ENCODE peak calls at places on chromosomes 6 and 20, in six cellular contexts. Y is gastrocnemius medialis, K is esophagus squamous epithelium, E is prostate gland, X is heart left ventricle, Q is HCT116. U is an unnamed sample.
A peak's percentile ranks its signal among the peaks of the same experiment; 100 is the strongest.

GRCh38 chr6:11273406-11274065 is 41.1 kb upstream of the NEDD9 start:
- DNase-seq in Y (no peak), K (no peak), E (no peak), X (no peak), Q (no peak), U (no peak)

GRCh38 chr6:18733921-18734550 is 346.9 kb downstream of the RNF144B start:
- DNase-seq in Y (no peak), K (no peak), E (no peak), X (no peak), Q (no peak), U (no peak)

GRCh38 chr6:100203391-100203790 is 209.4 kb upstream of the MCHR2 start:
- DNase-seq in Y (no peak), K (no peak), E (no peak), X (no peak), Q (peak; percentile 53), U (peak; percentile 1)

GRCh38 chr6:153058909-153059308 is 56.4 kb upstream of the MTRF1L start:
- DNase-seq in Y (no peak), K (no peak), E (no peak), X (no peak), Q (no peak), U (no peak)

GRCh38 chr6:9204171-9204570 is 768.8 kb upstream of the SLC35B3 start:
- DNase-seq in Y (no peak), K (no peak), E (no peak), X (no peak), Q (peak; percentile 56), U (peak; percentile 19)

GRCh38 chr6:28922004-28922840 is 1.6 kb downstream of the TRIM27 start:
- DNase-seq in Y (peak; percentile 57), K (no peak), E (no peak), X (no peak), Q (peak; percentile 62), U (no peak)

GRCh38 chr20:34798328-34798727 is 27.1 kb downstream of the NCOA6 start:
- DNase-seq in Y (no peak), K (no peak), E (no peak), X (no peak), Q (no peak), U (no peak)

GRCh38 chr6:1379026-1379809 is 10.2 kb upstream of the FOXF2 start:
- DNase-seq in Y (no peak), K (no peak), E (no peak), X (no peak), Q (no peak), U (no peak)

GRCh38 chr6:71727632-71728294 is 158.6 kb upstream of the RIMS1 start:
- DNase-seq in Y (no peak), K (no peak), E (no peak), X (no peak), Q (no peak), U (no peak)

DNA sequence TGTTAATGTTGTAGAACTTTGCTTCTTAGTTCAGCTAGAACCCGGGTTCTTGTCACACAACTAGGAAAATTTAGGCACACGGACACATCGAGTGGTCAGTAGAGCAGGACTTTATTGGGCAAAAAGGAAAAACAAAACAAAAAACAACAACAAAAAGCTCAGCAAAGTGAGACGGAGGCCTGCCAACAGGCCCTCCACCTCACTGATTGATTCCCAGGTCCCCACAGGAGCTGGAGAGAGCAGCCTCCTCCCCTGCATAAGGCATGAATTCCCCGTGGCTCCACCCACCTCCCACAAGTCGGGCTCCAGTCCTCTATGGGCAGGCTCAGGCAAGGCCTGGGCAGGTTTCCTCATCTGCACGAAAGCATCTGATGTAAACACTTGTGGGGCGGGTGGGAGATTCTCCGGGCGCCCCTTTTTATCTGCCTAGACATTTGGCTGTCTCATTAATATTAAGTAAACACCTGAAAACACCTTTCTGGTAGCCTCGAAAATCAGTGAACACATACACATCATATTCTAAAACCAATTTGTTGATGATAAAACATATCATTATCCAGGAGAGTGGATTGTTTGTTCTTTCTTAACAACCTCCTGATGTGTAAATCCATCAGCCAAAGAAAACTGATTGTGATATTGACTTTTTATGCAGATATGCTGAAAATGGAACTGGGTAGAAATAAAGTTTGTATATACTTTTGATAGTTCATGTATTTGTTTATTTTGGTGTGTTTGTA is 75.5 kb downstream of the ADGRG6 start:
- DNase-seq in Y (no peak), K (no peak), E (peak; percentile 63), X (no peak), Q (peak; percentile 58), U (no peak)
- TF ChIP-seq POLR2A in Y (no peak), K (no peak), E (no peak), X (no peak), Q (no peak), U (no peak)

DNA sequence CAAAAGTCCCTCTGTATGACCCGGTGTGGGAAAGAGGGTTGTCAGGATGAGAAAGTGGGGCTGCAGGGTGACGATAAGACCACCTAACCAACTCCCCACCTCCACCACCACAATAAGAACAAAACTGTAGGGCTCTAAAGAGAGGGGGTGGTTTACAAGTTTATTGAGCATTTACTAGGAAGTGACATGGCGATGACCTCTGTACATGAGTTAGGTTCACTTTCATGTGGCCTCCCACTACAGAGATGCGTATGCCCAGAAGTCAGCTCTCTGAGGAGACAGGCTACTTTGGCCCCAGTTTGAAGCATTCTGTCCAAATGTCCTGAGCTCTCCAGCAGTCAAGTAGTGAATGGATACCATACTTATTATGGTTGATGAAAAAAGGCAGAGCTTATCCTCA is 28.7 kb upstream of the PI16 start:
- DNase-seq in Y (no peak), K (no peak), E (no peak), X (no peak), Q (no peak), U (no peak)
- TF ChIP-seq POLR2A in Y (no peak), K (no peak), E (no peak), X (no peak), Q (no peak), U (no peak)

GRCh38 chr6:32952817-32953739 is at the start of gene HLA-DMA:
- DNase-seq in Y (peak; percentile 94), K (peak; percentile 51), E (peak; percentile 92), X (peak; percentile 88), Q (peak; percentile 81), U (peak; percentile 71)
- TF ChIP-seq POLR2A in Y (peak; percentile 72), K (peak; percentile 60), E (peak; percentile 78), X (peak; percentile 73), Q (no peak), U (no peak)

GRCh38 chr20:3854462-3854870 is 7.8 kb downstream of the MAVS start:
- DNase-seq in Y (no peak), K (no peak), E (no peak), X (no peak), Q (no peak), U (no peak)
- TF ChIP-seq POLR2A in Y (no peak), K (no peak), E (no peak), X (no peak), Q (no peak), U (no peak)

GRCh38 chr20:62389601-62390087 is 2.7 kb downstream of the RPS21 start:
- DNase-seq in Y (no peak), K (no peak), E (no peak), X (no peak), Q (no peak), U (no peak)
- TF ChIP-seq POLR2A in Y (no peak), K (no peak), E (no peak), X (no peak), Q (no peak), U (no peak)

GRCh38 chr6:87700729-87701675 is 1.0 kb downstream of the AKIRIN2 start:
- DNase-seq in Y (peak; percentile 81), K (no peak), E (peak; percentile 33), X (peak; percentile 40), Q (no peak), U (peak; percentile 40)
- TF ChIP-seq POLR2A in Y (peak; percentile 67), K (no peak), E (no peak), X (no peak), Q (no peak), U (peak; percentile 24)

U was measured in H54.